ENCODE peak calls at places on chromosomes 2 and 18, in seven cellular contexts. F is GM23248, L is HCT116, E is GM23338, B is SK-N-SH, W is PC-3, G is MM.1S. A is an unnamed sample.

GRCh38 chr18:48297139-48297538 is 112.0 kb downstream of the ZBTB7C start:
- DNase-seq in F (no peak), B (no peak), G (no peak), L (no peak), W (peak; percentile 64), E (no peak), A (no peak)

GRCh38 chr2:28901202-28901601 is 6.7 kb downstream of the WDR43 start:
- DNase-seq in L (no peak), E (no peak), W (no peak), B (no peak), F (peak; percentile 8), G (no peak), A (no peak)

GRCh38 chr2:127516031-127516430 is 10.3 kb downstream of the IWS1 start:
- DNase-seq in F (peak; percentile 99), L (no peak), B (no peak), G (no peak), E (no peak), W (no peak), A (no peak)

GRCh38 chr18:36786686-36787085 is 42.1 kb downstream of the TPGS2 start:
- DNase-seq in F (peak; percentile 87), L (no peak), W (no peak), E (no peak), B (no peak), G (no peak), A (no peak)

GRCh38 chr2:71422786-71423185 is 30.6 kb upstream of the DYSF start:
- DNase-seq in F (no peak), L (no peak), W (no peak), E (no peak), G (no peak), B (no peak), A (no peak)

GRCh38 chr2:62586981-62587380 is 81.0 kb upstream of the TMEM17 start:
- DNase-seq in W (peak; percentile 51), L (no peak), F (peak; percentile 39), B (no peak), E (no peak), G (no peak), A (no peak)

GRCh38 chr2:197008229-197008628 is 81.7 kb upstream of the PGAP1 start:
- DNase-seq in W (peak; percentile 80), L (no peak), E (no peak), B (no peak), G (no peak), F (peak; percentile 87), A (no peak)

GRCh38 chr18:75074196-75075015 is 134.5 kb downstream of the PTGR3 start:
- DNase-seq in L (no peak), W (no peak), B (no peak), F (no peak), E (no peak), G (no peak), A (no peak)

GRCh38 chr2:146572598-146572997 is 1272.2 kb upstream of the ACVR2A start:
- DNase-seq in E (no peak), B (no peak), W (peak; percentile 69), L (no peak), G (no peak), F (peak; percentile 70), A (no peak)

GRCh38 chr2:10501521-10501961 is 53.4 kb upstream of the ODC1 start:
- DNase-seq in L (no peak), F (no peak), W (no peak), G (no peak), B (no peak), E (no peak), A (no peak)

GRCh38 chr2:205775091-205775876 is 93.0 kb downstream of the NRP2 start:
- DNase-seq in F (no peak), L (no peak), B (peak; percentile 61), G (no peak), E (peak; percentile 28), W (no peak), A (no peak)

GRCh38 chr18:26436176-26437031 is 111.9 kb downstream of the KCTD1 start:
- DNase-seq in L (peak; percentile 73), B (no peak), F (peak; percentile 77), E (no peak), G (no peak), W (peak; percentile 78), A (no peak)

GRCh38 chr2:20622731-20623130 is 28.2 kb downstream of the HS1BP3 start:
- DNase-seq in W (no peak), E (no peak), B (peak; percentile 41), G (no peak), F (no peak), L (no peak), A (no peak)

GRCh38 chr18:6592522-6592921 is 137.0 kb upstream of the ARHGAP28 start:
- DNase-seq in B (no peak), E (no peak), L (no peak), F (no peak), G (no peak), W (no peak), A (no peak)
- H3K4me3 ChIP-seq in B (no peak overlapping the region), E (no peak overlapping the region), L (no peak overlapping the region), F (no peak overlapping the region), G (no peak overlapping the region), W (no peak overlapping the region), A (no peak overlapping the region)

GRCh38 chr18:23340661-23341060 is 112.4 kb upstream of the RIOK3 start:
- DNase-seq in B (no peak), W (no peak), E (peak; percentile 14), L (no peak), G (no peak), F (no peak), A (no peak)
- H3K27ac ChIP-seq in B (no peak overlapping the region), W (no peak overlapping the region), E (no peak overlapping the region), L (no peak overlapping the region), G (no peak overlapping the region), F (no peak overlapping the region), A (no peak overlapping the region)

DNA sequence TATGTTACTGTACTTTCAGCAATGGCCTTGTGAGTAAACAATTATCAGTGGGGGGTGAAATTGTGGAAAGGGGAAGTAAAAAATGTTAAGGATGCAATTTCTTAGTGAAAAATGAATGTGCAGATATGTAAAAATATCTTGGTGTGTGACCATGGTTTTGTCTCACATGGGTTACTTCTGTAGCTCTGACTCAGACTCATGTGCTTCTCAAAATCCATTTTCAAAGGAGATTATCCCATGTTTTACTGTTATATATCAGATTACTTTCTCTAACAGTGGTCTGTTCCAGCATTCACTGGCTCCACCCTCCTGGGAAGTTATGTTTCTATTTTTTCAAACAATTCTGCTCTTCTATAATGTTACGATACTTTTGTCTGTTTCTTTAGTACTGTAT is 298.2 kb upstream of the COL3A1 start:
- DNase-seq in L (no peak), E (no peak), B (no peak), G (no peak), F (peak; percentile 43), W (no peak), A (no peak)
- H3K9me2 ChIP-seq in L (no peaks in the 10 kb centered on the region), E (no peaks in the 10 kb centered on the region), B (no peaks in the 10 kb centered on the region), G (no peaks in the 10 kb centered on the region), F (no peaks in the 10 kb centered on the region), W (no peaks in the 10 kb centered on the region), A (no peaks in the 10 kb centered on the region)

GRCh38 chr2:70127920-70128444 is 40.7 kb downstream of the PCBP1 start:
- DNase-seq in L (no peak), E (no peak), B (no peak), F (no peak), G (peak; percentile 54), W (no peak), A (peak; percentile 61)

GRCh38 chr2:70133521-70134348 is 46.5 kb downstream of the PCBP1 start:
- DNase-seq in F (no peak), L (no peak), B (no peak), G (no peak), W (no peak), E (no peak), A (no peak)

GRCh38 chr2:70132244-70133126 is 45.2 kb downstream of the PCBP1 start:
- DNase-seq in F (peak; percentile 82), L (no peak), G (peak; percentile 67), E (no peak), B (peak; percentile 44), W (peak; percentile 52), A (peak; percentile 73)

DNA sequence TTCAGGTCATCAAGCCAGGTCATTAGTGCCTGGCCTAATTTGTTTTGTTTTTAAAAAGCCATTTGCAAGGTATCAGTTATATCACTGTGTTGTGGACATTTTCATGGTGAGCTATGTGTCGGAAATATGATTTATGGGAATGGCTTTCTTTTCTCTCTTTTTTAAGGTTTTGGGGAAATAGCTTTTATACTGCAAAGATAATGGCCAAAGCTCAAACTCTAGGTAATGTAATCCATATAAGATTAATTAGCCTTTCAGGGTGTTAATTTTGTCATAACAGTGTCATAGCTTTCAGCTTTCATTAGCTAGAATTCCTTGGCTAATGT is 45.8 kb downstream of the PCBP1 start:
- DNase-seq in L (no peak), F (no peak), B (no peak), G (no peak), E (no peak), W (no peak), A (no peak)
- H3K4me3 ChIP-seq in L (no peak overlapping the region), F (peak overlapping the region; percentile 61), B (peak overlapping the region; percentile 11), G (peak overlapping the region; percentile 49), E (no peak overlapping the region), W (peak overlapping the region; percentile 62), A (peak overlapping the region; percentile 67)

DNA sequence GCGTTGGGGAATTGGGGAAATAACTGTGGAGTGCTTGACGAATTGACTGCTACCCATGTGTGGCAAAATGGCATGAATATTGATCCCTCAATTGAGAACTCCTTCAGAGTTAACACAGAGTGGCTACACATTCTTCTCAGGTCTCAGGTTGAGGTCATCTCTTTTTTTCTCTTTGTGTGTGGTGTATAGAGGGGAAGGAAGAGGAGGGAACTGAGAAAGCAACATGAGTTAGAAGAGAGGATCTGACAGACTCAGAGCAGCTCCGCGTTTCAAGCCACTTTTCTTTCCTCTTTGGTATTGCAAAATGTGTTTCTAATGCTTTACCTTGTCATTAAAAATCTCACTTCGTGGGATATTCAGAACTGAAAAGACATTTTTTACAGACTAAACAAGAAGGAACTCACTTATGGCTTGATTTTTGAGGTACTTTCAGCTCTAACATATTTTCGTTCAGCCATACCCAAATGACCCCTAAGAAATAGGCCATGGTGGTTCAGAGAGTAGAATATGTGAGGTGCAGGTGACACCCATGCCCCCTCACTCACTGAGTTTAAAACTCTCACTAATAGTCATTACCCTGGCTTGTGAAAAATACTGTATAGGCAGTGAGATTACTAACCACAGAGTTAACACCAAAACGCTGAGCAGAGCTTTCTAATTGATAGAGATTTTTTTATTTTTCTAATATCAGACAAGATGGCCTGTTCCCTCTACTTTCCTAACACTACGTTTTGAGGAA is 22.5 kb downstream of the STAT4 start:
- DNase-seq in W (no peak), F (no peak), L (no peak), B (no peak), E (no peak), G (no peak), A (no peak)
- H3K27ac ChIP-seq in W (no peak overlapping the region), F (no peak overlapping the region), L (no peak overlapping the region), B (no peak overlapping the region), E (no peak overlapping the region), G (peak overlapping the region; percentile 62), A (no peak overlapping the region)

GRCh38 chr18:60249388-60249787 is 123.2 kb downstream of the MC4R start:
- DNase-seq in W (no peak), G (no peak), B (no peak), F (no peak), E (no peak), L (no peak), A (peak; percentile 42)

GRCh38 chr18:60247103-60247502 is 125.5 kb downstream of the MC4R start:
- DNase-seq in B (no peak), G (peak; percentile 25), E (no peak), F (no peak), W (no peak), L (no peak), A (peak; percentile 66)

GRCh38 chr18:60245096-60245495 is 127.5 kb downstream of the MC4R start:
- DNase-seq in E (no peak), F (no peak), L (no peak), W (no peak), G (no peak), B (no peak), A (no peak)

GRCh38 chr18:60248563-60249330 is 123.8 kb downstream of the MC4R start:
- DNase-seq in B (no peak), G (no peak), F (no peak), L (no peak), W (no peak), E (no peak), A (peak; percentile 74)

GRCh38 chr18:60246606-60247005 is 126.0 kb downstream of the MC4R start:
- DNase-seq in L (no peak), W (no peak), E (no peak), G (peak; percentile 61), F (no peak), B (no peak), A (peak; percentile 49)
- H3K9me2 ChIP-seq in L (no peaks in the 10 kb centered on the region), W (no peaks in the 10 kb centered on the region), E (no peaks in the 10 kb centered on the region), G (no peaks in the 10 kb centered on the region), F (no peaks in the 10 kb centered on the region), B (no peaks in the 10 kb centered on the region), A (no peaks in the 10 kb centered on the region)

A was measured in OCI-LY7.